ENCODE peak calls at places on chromosome 7, in eight cellular contexts. K is HuH-7; P is stimulated activated CD8-positive, alpha-beta memory T cell treated with anti-CD3 and anti-CD28 coated beads, Interleukin-15, amount 100 ng/mL, for 24 hours; W is ACHN; I is stomach; E is right cardiac atrium; M is HT1080; X is GM23248. F is an unnamed sample.
A peak's percentile ranks its signal among the peaks of the same experiment; 100 is the strongest.

GRCh38 chr7:157352506-157352905 is 15.7 kb downstream of the DNAJB6 start:
- DNase-seq in K (no peak), P (no peak), W (no peak), I (no peak), E (no peak), M (no peak), X (no peak), F (no peak)

GRCh38 chr7:46389131-46389530 is 468.1 kb upstream of the IGFBP3 start:
- DNase-seq in K (no peak), P (no peak), W (no peak), I (no peak), E (no peak), M (no peak), X (no peak), F (no peak)

GRCh38 chr7:151060113-151060415 is 675 bp downstream of the SLC4A2 start:
- DNase-seq in K (no peak), P (no peak), W (peak; percentile 51), I (no peak), E (no peak), M (no peak), X (no peak), F (no peak)

GRCh38 chr7:36204044-36204663 is 51.1 kb downstream of the EEPD1 start:
- DNase-seq in K (no peak), P (no peak), W (no peak), I (no peak), E (no peak), M (no peak), X (no peak), F (no peak)

GRCh38 chr7:41984888-41985287 is 252.1 kb downstream of the GLI3 start:
- DNase-seq in K (no peak), P (no peak), W (peak; percentile 60), I (no peak), E (no peak), M (peak; percentile 39), X (peak; percentile 76), F (no peak)

GRCh38 chr7:10239643-10240345 is 733.9 kb upstream of the PHF14 start:
- DNase-seq in K (no peak), P (no peak), W (no peak), I (no peak), E (no peak), M (no peak), X (no peak), F (no peak)

GRCh38 chr7:113198226-113198625 is 79.9 kb upstream of the SMIM30 start:
- DNase-seq in K (no peak), P (no peak), W (no peak), I (no peak), E (no peak), M (no peak), X (peak; percentile 24), F (no peak)

GRCh38 chr7:149595541-149595940 is 97.9 kb upstream of the ZNF746 start:
- DNase-seq in K (no peak), P (no peak), W (no peak), I (no peak), E (no peak), M (no peak), X (no peak), F (no peak)

GRCh38 chr7:35003679-35004278 is 33.5 kb downstream of the DPY19L1 start:
- DNase-seq in K (peak; percentile 12), P (no peak), W (peak; percentile 99), I (peak; percentile 80), E (peak; percentile 45), M (peak; percentile 100), X (peak; percentile 88), F (peak; percentile 99)

GRCh38 chr7:128887169-128888038 is 23.1 kb downstream of the KCP start:
- DNase-seq in K (no peak), P (no peak), W (no peak), I (no peak), E (no peak), M (no peak), X (no peak), F (no peak)

F was measured in RCC 7860.